ENCODE peak calls at places on chromosomes 13 and 19, in seven cellular contexts. H is mucosa of gallbladder; F is stimulated activated CD8-positive, alpha-beta memory T cell treated with anti-CD3 and anti-CD28 coated beads, Interleukin-4, amount 100 ng/mL, for 48 hours; B is foreskin fibroblast; A is CD4-positive, alpha-beta T cell; O is NCI-H2081; X is stimulated activated CD4-positive, alpha-beta T cell treated with anti-CD3 and anti-CD28 coated beads, Interleukin-1b, Interleukin-23, amount 100 ng/mL, for 24 hours. V is an unnamed sample.

GRCh38 chr19:44822670-44823372 is 13.9 kb downstream of the BCAM start:
- DNase-seq in F (no peak), X (no peak), H (no peak), B (no peak), O (no peak), A (no peak), V (no peak)

GRCh38 chr13:98890186-98890585 is 87.7 kb downstream of the DOCK9 start:
- DNase-seq in H (no peak), X (peak), O (no peak), A (no peak), B (peak), F (peak), V (peak)

GRCh38 chr13:72643339-72643989 is 84.0 kb downstream of the MZT1 start:
- DNase-seq in O (peak), H (peak), X (peak), B (peak), A (peak), F (peak), V (peak)

GRCh38 chr13:49042476-49042875 is 66.8 kb downstream of the FNDC3A start:
- DNase-seq in O (no peak), A (no peak), H (no peak), X (no peak), B (no peak), F (no peak), V (no peak)

GRCh38 chr13:50275392-50276063 is 260.3 kb downstream of the KCNRG start:
- DNase-seq in H (peak), B (no peak), X (no peak), O (peak), F (no peak), A (no peak), V (no peak)

GRCh38 chr19:55088543-55089265 is 13.0 kb downstream of the EPS8L1 start:
- DNase-seq in X (peak), F (peak), O (peak), A (peak), H (peak), B (peak), V (peak)

GRCh38 chr19:18320865-18321728 is 1.8 kb downstream of the LSM4 start:
- DNase-seq in A (no peak), O (no peak), F (no peak), X (no peak), H (no peak), B (no peak), V (no peak)

GRCh38 chr13:30745917-30746686 is 10.8 kb downstream of the ALOX5AP start:
- DNase-seq in H (peak), F (no peak), A (no peak), X (no peak), O (no peak), B (peak), V (peak)

GRCh38 chr13:32408999-32409313 is 19.0 kb downstream of the N4BP2L1 start:
- DNase-seq in A (no peak), B (no peak), H (no peak), F (no peak), X (no peak), O (peak), V (no peak)

GRCh38 chr13:76764429-76764828 is 121.8 kb downstream of the KCTD12 start:
- DNase-seq in H (peak), X (no peak), O (no peak), B (peak), A (no peak), F (no peak), V (no peak)

GRCh38 chr19:19308373-19308772 is 11.9 kb downstream of the SUGP1 start:
- DNase-seq in H (no peak), F (no peak), A (no peak), B (no peak), X (no peak), O (no peak), V (no peak)

GRCh38 chr19:48386981-48387380 is 4.4 kb downstream of the KDELR1 start:
- DNase-seq in A (no peak), X (no peak), B (no peak), F (no peak), O (no peak), H (no peak), V (no peak)

GRCh38 chr19:17325881-17326594 is 8.6 kb downstream of the ANO8 start:
- DNase-seq in O (no peak), F (no peak), X (no peak), B (no peak), A (no peak), H (no peak), V (no peak)

GRCh38 chr19:50798943-50799851 is 9.0 kb downstream of the ACP4 start:
- DNase-seq in X (no peak), F (no peak), A (no peak), H (no peak), B (no peak), O (no peak), V (no peak)

GRCh38 chr13:97380696-97381095 is 53.3 kb upstream of the RAP2A start:
- DNase-seq in X (no peak), F (no peak), B (no peak), H (no peak), O (no peak), A (no peak), V (no peak)

GRCh38 chr19:31537136-31537535 is 187.9 kb upstream of the TSHZ3 start:
- DNase-seq in A (no peak), X (no peak), F (no peak), O (no peak), B (no peak), H (no peak), V (no peak)

GRCh38 chr13:109166807-109167206 is 537.4 kb downstream of the MYO16 start:
- DNase-seq in F (no peak), A (no peak), B (no peak), O (no peak), H (no peak), X (no peak), V (no peak)

GRCh38 chr13:75769141-75769905 is 133.2 kb downstream of the LMO7 start:
- DNase-seq in A (no peak), X (no peak), O (peak), B (peak), H (no peak), F (no peak), V (no peak)

GRCh38 chr13:109979186-109979585 is 192.8 kb upstream of the IRS2 start:
- DNase-seq in B (no peak), H (no peak), O (no peak), A (no peak), F (no peak), X (no peak), V (peak)

GRCh38 chr13:27440408-27440807 is 10.0 kb downstream of the MTIF3 start:
- DNase-seq in H (no peak), X (no peak), A (no peak), B (no peak), F (no peak), O (no peak), V (no peak)

GRCh38 chr13:52319876-52320275 is 86.1 kb downstream of the THSD1 start:
- DNase-seq in F (no peak), H (no peak), X (no peak), B (peak), A (no peak), O (no peak), V (no peak)

GRCh38 chr13:42071667-42072419 is 23.4 kb downstream of the DGKH start:
- DNase-seq in A (no peak), X (no peak), H (no peak), F (no peak), B (no peak), O (no peak), V (no peak)

GRCh38 chr13:54232700-54233099 is 1204.1 kb downstream of the OLFM4 start:
- DNase-seq in O (no peak), X (no peak), H (no peak), B (no peak), F (no peak), A (no peak), V (no peak)

GRCh38 chr13:114015111-114015551 is 41.3 kb upstream of the C13orf46 start:
- DNase-seq in F (no peak), A (no peak), X (no peak), O (peak), B (no peak), H (no peak), V (no peak)

GRCh38 chr19:16829822-16830289 is 658 bp downstream of the SIN3B start:
- DNase-seq in H (no peak), X (no peak), A (no peak), B (no peak), F (no peak), O (no peak), V (peak)

GRCh38 chr19:4350726-4351125 is 7.4 kb downstream of the MPND start:
- DNase-seq in O (no peak), A (no peak), X (no peak), H (no peak), F (no peak), B (no peak), V (no peak)

GRCh38 chr19:47035127-47035494 is 13.3 kb downstream of the TMEM160 start:
- DNase-seq in H (no peak), F (no peak), B (peak), X (no peak), O (no peak), A (no peak), V (no peak)

GRCh38 chr13:35512271-35512920 is 35.9 kb upstream of the MAB21L1 start:
- DNase-seq in F (no peak), O (no peak), A (no peak), H (no peak), X (no peak), B (peak), V (peak)

GRCh38 chr13:33799950-33800592 is 17.9 kb upstream of the RFC3 start:
- DNase-seq in B (peak), O (peak), A (no peak), F (no peak), H (no peak), X (no peak), V (peak)

GRCh38 chr19:55210120-55210493 is 806 bp upstream of the PTPRH start:
- DNase-seq in A (no peak), O (peak), X (no peak), H (peak), F (no peak), B (peak), V (peak)